ENCODE peak calls at places on chromosomes 6 and 20, in nine cellular contexts. Q, W, M, O, F, V, L, K and B are unnamed samples.
A peak's percentile ranks its signal among the peaks of the same experiment; 100 is the strongest.

GRCh38 chr6:121800047-121800446 is 364.6 kb downstream of the GJA1 start:
- DNase-seq in Q (no peak), L (no peak), W (peak; percentile 26), F (no peak), V (no peak), O (no peak), K (no peak), M (no peak), B (no peak)

GRCh38 chr20:63086421-63087235 is 79.9 kb upstream of the BHLHE23 start:
- DNase-seq in F (no peak), W (no peak), V (no peak), Q (peak; percentile 64), M (no peak), O (peak; percentile 37), K (no peak), L (no peak), B (no peak)

GRCh38 chr6:111562271-111562670 is 43.4 kb downstream of the TRAF3IP2 start:
- DNase-seq in L (no peak), V (no peak), M (no peak), W (no peak), Q (no peak), F (no peak), O (no peak), K (no peak), B (no peak)

GRCh38 chr6:137297887-137298286 is 78.7 kb upstream of the IFNGR1 start:
- DNase-seq in W (peak; percentile 77), M (no peak), Q (no peak), K (peak; percentile 42), V (no peak), O (no peak), L (no peak), F (no peak), B (no peak)

GRCh38 chr6:20922743-20923142 is 388.5 kb downstream of the CDKAL1 start:
- DNase-seq in Q (no peak), W (no peak), O (no peak), V (no peak), M (no peak), F (no peak), K (no peak), L (no peak), B (no peak)

GRCh38 chr6:144063246-144063743 is 32.1 kb downstream of the SF3B5 start:
- DNase-seq in F (no peak), M (no peak), K (peak; percentile 32), Q (no peak), L (peak; percentile 7), W (no peak), O (peak; percentile 51), V (peak; percentile 41), B (peak; percentile 8)

GRCh38 chr6:21996425-21997207 is 300.2 kb downstream of the PRL start:
- DNase-seq in L (no peak), Q (no peak), W (peak; percentile 39), O (no peak), V (no peak), K (no peak), F (no peak), M (peak; percentile 49), B (no peak)

GRCh38 chr6:115932481-115932880 is 128.2 kb downstream of the FRK start:
- DNase-seq in F (no peak), L (peak; percentile 42), W (peak; percentile 99), K (no peak), Q (no peak), V (no peak), M (peak; percentile 74), O (no peak), B (no peak)

GRCh38 chr6:3393796-3394195 is 63.1 kb downstream of the SLC22A23 start:
- DNase-seq in L (peak; percentile 81), W (peak; percentile 87), M (no peak), O (no peak), V (no peak), K (no peak), Q (no peak), F (no peak), B (no peak)

GRCh38 chr6:127637830-127638229 is 60.9 kb downstream of the C6orf58 start:
- DNase-seq in W (no peak), V (no peak), M (no peak), O (no peak), F (no peak), L (no peak), K (peak; percentile 22), Q (no peak), B (no peak)

GRCh38 chr6:3943373-3943772 is 94.2 kb downstream of the FAM50B start:
- DNase-seq in K (no peak), M (no peak), V (no peak), O (no peak), W (peak; percentile 55), Q (no peak), L (no peak), F (no peak), B (no peak)

GRCh38 chr6:85124472-85125428 is 325.1 kb upstream of the NT5E start:
- DNase-seq in W (peak; percentile 84), K (no peak), V (no peak), L (no peak), M (no peak), Q (no peak), F (no peak), O (no peak), B (no peak)

GRCh38 chr20:54167909-54168872 is 5.6 kb downstream of the CYP24A1 start:
- DNase-seq in K (no peak), F (peak; percentile 62), M (no peak), V (no peak), Q (no peak), L (no peak), W (peak; percentile 38), O (no peak), B (no peak)

GRCh38 chr6:145883263-145883662 is 68.7 kb upstream of the FBXO30 start:
- DNase-seq in K (no peak), W (no peak), V (no peak), O (no peak), F (no peak), Q (no peak), M (no peak), L (no peak), B (no peak)

GRCh38 chr6:2467929-2468600 is 222.7 kb upstream of the GMDS start:
- DNase-seq in F (no peak), W (no peak), O (no peak), K (no peak), L (no peak), V (no peak), M (no peak), Q (no peak), B (no peak)

GRCh38 chr20:36017034-36017951 is 48.9 kb downstream of the CNBD2 start:
- DNase-seq in O (no peak), W (peak; percentile 53), L (no peak), K (peak; percentile 65), V (no peak), F (peak; percentile 60), M (no peak), Q (peak; percentile 16), B (no peak)

GRCh38 chr20:17613328-17614175 is 43.7 kb downstream of the DSTN start:
- DNase-seq in M (no peak), W (no peak), K (no peak), L (no peak), O (peak; percentile 55), Q (no peak), F (no peak), V (no peak), B (no peak)